ENCODE peak calls at places on chromosomes 11 and 22, in eight cellular contexts. One of them, this sample, is unnamed.

GRCh38 chr11:26847459-26847858 is 125.6 kb upstream of the SLC5A12 start:
- DNase-seq in GM12891: no peak
- DNase-seq in caudate nucleus: no peak
- DNase-seq in breast epithelium: no peak
- DNase-seq in NCI-H345: no peak
- DNase-seq in T-helper 9 cell: no peak
- DNase-seq in RPMI8226: no peak
- DNase-seq in EH: peak; percentile 37
- DNase-seq in this sample: no peak

GRCh38 chr11:69088676-69089146 is 40.0 kb downstream of the TPCN2 start:
- DNase-seq in GM12891: peak; percentile 98
- DNase-seq in breast epithelium: peak; percentile 58
- DNase-seq in RPMI8226: peak; percentile 88
- DNase-seq in EH: peak; percentile 79
- DNase-seq in NCI-H345: peak; percentile 61
- DNase-seq in T-helper 9 cell: peak; percentile 37
- DNase-seq in caudate nucleus: peak; percentile 45
- DNase-seq in this sample: peak; percentile 34

GRCh38 chr22:27989758-27990450 is 70.8 kb upstream of the PITPNB start:
- DNase-seq in T-helper 9 cell: no peak
- DNase-seq in breast epithelium: no peak
- DNase-seq in EH: no peak
- DNase-seq in GM12891: no peak
- DNase-seq in caudate nucleus: no peak
- DNase-seq in NCI-H345: no peak
- DNase-seq in RPMI8226: no peak
- DNase-seq in this sample: no peak

GRCh38 chr11:15913261-15913660 is 443.1 kb downstream of the SOX6 start:
- DNase-seq in EH: no peak
- DNase-seq in caudate nucleus: no peak
- DNase-seq in breast epithelium: no peak
- DNase-seq in GM12891: no peak
- DNase-seq in NCI-H345: no peak
- DNase-seq in T-helper 9 cell: no peak
- DNase-seq in RPMI8226: no peak
- DNase-seq in this sample: no peak

GRCh38 chr11:62054484-62055121 is 69.2 kb upstream of the INCENP start:
- DNase-seq in RPMI8226: peak; percentile 80
- DNase-seq in caudate nucleus: no peak
- DNase-seq in EH: peak; percentile 55
- DNase-seq in breast epithelium: no peak
- DNase-seq in GM12891: no peak
- DNase-seq in T-helper 9 cell: peak; percentile 2
- DNase-seq in NCI-H345: peak; percentile 33
- DNase-seq in this sample: no peak

GRCh38 chr22:46047841-46048595 is 71.1 kb upstream of the WNT7B start:
- DNase-seq in caudate nucleus: no peak
- DNase-seq in breast epithelium: peak; percentile 60
- DNase-seq in RPMI8226: peak; percentile 37
- DNase-seq in NCI-H345: no peak
- DNase-seq in EH: no peak
- DNase-seq in T-helper 9 cell: no peak
- DNase-seq in GM12891: no peak
- DNase-seq in this sample: no peak

GRCh38 chr11:134581121-134581626 is 169.1 kb upstream of the B3GAT1 start:
- DNase-seq in GM12891: no peak
- DNase-seq in T-helper 9 cell: no peak
- DNase-seq in EH: no peak
- DNase-seq in NCI-H345: no peak
- DNase-seq in RPMI8226: no peak
- DNase-seq in breast epithelium: no peak
- DNase-seq in caudate nucleus: no peak
- DNase-seq in this sample: no peak

GRCh38 chr11:92380882-92381281 is 156.3 kb downstream of the FAT3 start:
- DNase-seq in breast epithelium: no peak
- DNase-seq in EH: peak; percentile 90
- DNase-seq in RPMI8226: no peak
- DNase-seq in GM12891: no peak
- DNase-seq in T-helper 9 cell: no peak
- DNase-seq in NCI-H345: no peak
- DNase-seq in caudate nucleus: no peak
- DNase-seq in this sample: no peak

GRCh38 chr11:9606799-9607510 is 33.5 kb downstream of the WEE1 start:
- DNase-seq in EH: no peak
- DNase-seq in caudate nucleus: no peak
- DNase-seq in NCI-H345: no peak
- DNase-seq in RPMI8226: no peak
- DNase-seq in GM12891: no peak
- DNase-seq in breast epithelium: no peak
- DNase-seq in T-helper 9 cell: no peak
- DNase-seq in this sample: no peak

GRCh38 chr11:69950120-69950519 is 128.0 kb upstream of the ANO1 start:
- DNase-seq in RPMI8226: peak; percentile 77
- DNase-seq in NCI-H345: peak; percentile 9
- DNase-seq in breast epithelium: no peak
- DNase-seq in T-helper 9 cell: no peak
- DNase-seq in caudate nucleus: no peak
- DNase-seq in EH: peak; percentile 34
- DNase-seq in GM12891: peak; percentile 45
- DNase-seq in this sample: no peak

GRCh38 chr11:86955111-86955673 is at the start of gene FZD4:
- DNase-seq in EH: peak; percentile 91
- DNase-seq in NCI-H345: peak; percentile 92
- DNase-seq in GM12891: peak; percentile 77
- DNase-seq in breast epithelium: peak; percentile 77
- DNase-seq in T-helper 9 cell: no peak
- DNase-seq in caudate nucleus: peak; percentile 77
- DNase-seq in RPMI8226: peak; percentile 89
- DNase-seq in this sample: peak; percentile 67

GRCh38 chr11:106077609-106078517 is at the start of gene AASDHPPT:
- DNase-seq in RPMI8226: peak; percentile 57
- DNase-seq in NCI-H345: peak; percentile 45
- DNase-seq in GM12891: no peak
- DNase-seq in EH: peak; percentile 42
- DNase-seq in T-helper 9 cell: no peak
- DNase-seq in caudate nucleus: no peak
- DNase-seq in breast epithelium: no peak
- DNase-seq in this sample: no peak

GRCh38 chr22:36563444-36563843 is 34.5 kb upstream of the EIF3D start:
- DNase-seq in breast epithelium: no peak
- DNase-seq in EH: no peak
- DNase-seq in caudate nucleus: no peak
- DNase-seq in RPMI8226: no peak
- DNase-seq in GM12891: no peak
- DNase-seq in NCI-H345: no peak
- DNase-seq in T-helper 9 cell: no peak
- DNase-seq in this sample: no peak

GRCh38 chr22:42066937-42067336 is 3.7 kb downstream of the NAGA start:
- DNase-seq in GM12891: no peak
- DNase-seq in caudate nucleus: no peak
- DNase-seq in RPMI8226: no peak
- DNase-seq in T-helper 9 cell: no peak
- DNase-seq in EH: no peak
- DNase-seq in breast epithelium: no peak
- DNase-seq in NCI-H345: no peak
- DNase-seq in this sample: no peak

GRCh38 chr11:2071748-2072385 is 67.3 kb downstream of the IGF2 start:
- DNase-seq in NCI-H345: no peak
- DNase-seq in caudate nucleus: no peak
- DNase-seq in EH: no peak
- DNase-seq in T-helper 9 cell: no peak
- DNase-seq in GM12891: no peak
- DNase-seq in breast epithelium: no peak
- DNase-seq in RPMI8226: no peak
- DNase-seq in this sample: no peak

GRCh38 chr22:37567991-37568390 is 7.7 kb downstream of the CDC42EP1 start:
- DNase-seq in caudate nucleus: no peak
- DNase-seq in T-helper 9 cell: no peak
- DNase-seq in RPMI8226: no peak
- DNase-seq in GM12891: no peak
- DNase-seq in NCI-H345: no peak
- DNase-seq in EH: no peak
- DNase-seq in breast epithelium: no peak
- DNase-seq in this sample: no peak

GRCh38 chr11:63511349-63511748 is 5.5 kb downstream of the LGALS12 start:
- DNase-seq in GM12891: no peak
- DNase-seq in caudate nucleus: no peak
- DNase-seq in breast epithelium: no peak
- DNase-seq in T-helper 9 cell: no peak
- DNase-seq in NCI-H345: no peak
- DNase-seq in EH: no peak
- DNase-seq in RPMI8226: no peak
- DNase-seq in this sample: no peak

GRCh38 chr11:37449146-37449545 is 851.1 kb upstream of the RAG2 start:
- DNase-seq in EH: peak; percentile 62
- DNase-seq in caudate nucleus: no peak
- DNase-seq in T-helper 9 cell: no peak
- DNase-seq in RPMI8226: peak; percentile 14
- DNase-seq in GM12891: no peak
- DNase-seq in NCI-H345: no peak
- DNase-seq in breast epithelium: no peak
- DNase-seq in this sample: no peak

GRCh38 chr11:100329352-100329751 is 357.7 kb upstream of the ARHGAP42 start:
- DNase-seq in GM12891: no peak
- DNase-seq in caudate nucleus: no peak
- DNase-seq in breast epithelium: no peak
- DNase-seq in RPMI8226: peak; percentile 47
- DNase-seq in NCI-H345: no peak
- DNase-seq in T-helper 9 cell: no peak
- DNase-seq in EH: no peak
- DNase-seq in this sample: no peak

GRCh38 chr11:34960277-34960676 is 43.9 kb downstream of the PDHX start:
- DNase-seq in T-helper 9 cell: no peak
- DNase-seq in caudate nucleus: no peak
- DNase-seq in RPMI8226: no peak
- DNase-seq in EH: no peak
- DNase-seq in breast epithelium: peak; percentile 63
- DNase-seq in NCI-H345: no peak
- DNase-seq in GM12891: no peak
- DNase-seq in this sample: no peak

GRCh38 chr22:36386900-36387663 is 685 bp downstream of the MYH9 start:
- DNase-seq in GM12891: no peak
- DNase-seq in caudate nucleus: no peak
- DNase-seq in breast epithelium: no peak
- DNase-seq in NCI-H345: no peak
- DNase-seq in RPMI8226: peak; percentile 73
- DNase-seq in EH: peak; percentile 41
- DNase-seq in T-helper 9 cell: no peak
- DNase-seq in this sample: no peak

GRCh38 chr22:45884201-45885067 is 92.5 kb downstream of the WNT7B start:
- DNase-seq in GM12891: no peak
- DNase-seq in EH: no peak
- DNase-seq in breast epithelium: no peak
- DNase-seq in caudate nucleus: no peak
- DNase-seq in NCI-H345: no peak
- DNase-seq in T-helper 9 cell: no peak
- DNase-seq in RPMI8226: no peak
- DNase-seq in this sample: no peak

GRCh38 chr11:14454861-14455632 is 44.6 kb downstream of the COPB1 start:
- DNase-seq in GM12891: peak; percentile 8
- DNase-seq in caudate nucleus: peak; percentile 1
- DNase-seq in T-helper 9 cell: no peak
- DNase-seq in EH: peak; percentile 54
- DNase-seq in breast epithelium: no peak
- DNase-seq in NCI-H345: peak; percentile 9
- DNase-seq in RPMI8226: peak; percentile 11
- DNase-seq in this sample: peak; percentile 46

GRCh38 chr22:19646383-19646782 is 67.9 kb upstream of the SEPTIN5 start:
- DNase-seq in breast epithelium: no peak
- DNase-seq in EH: no peak
- DNase-seq in NCI-H345: no peak
- DNase-seq in RPMI8226: no peak
- DNase-seq in GM12891: no peak
- DNase-seq in T-helper 9 cell: no peak
- DNase-seq in caudate nucleus: no peak
- DNase-seq in this sample: no peak

GRCh38 chr11:120304526-120304925 is 20.6 kb upstream of the TLCD5 start:
- DNase-seq in GM12891: no peak
- DNase-seq in RPMI8226: no peak
- DNase-seq in caudate nucleus: no peak
- DNase-seq in EH: peak; percentile 41
- DNase-seq in breast epithelium: no peak
- DNase-seq in NCI-H345: no peak
- DNase-seq in T-helper 9 cell: no peak
- DNase-seq in this sample: no peak

GRCh38 chr22:44963832-44964721 is 45.7 kb downstream of the PHF21B start:
- DNase-seq in EH: no peak
- DNase-seq in RPMI8226: no peak
- DNase-seq in NCI-H345: no peak
- DNase-seq in breast epithelium: no peak
- DNase-seq in caudate nucleus: no peak
- DNase-seq in T-helper 9 cell: no peak
- DNase-seq in GM12891: no peak
- DNase-seq in this sample: no peak

GRCh38 chr11:2574553-2575535 is 125.0 kb downstream of the KCNQ1OT1 start:
- DNase-seq in RPMI8226: no peak
- DNase-seq in EH: no peak
- DNase-seq in GM12891: no peak
- DNase-seq in T-helper 9 cell: no peak
- DNase-seq in breast epithelium: peak; percentile 69
- DNase-seq in caudate nucleus: peak; percentile 15
- DNase-seq in NCI-H345: no peak
- DNase-seq in this sample: no peak

GRCh38 chr11:126011220-126011619 is 51.4 kb downstream of the CDON start:
- DNase-seq in NCI-H345: no peak
- DNase-seq in EH: no peak
- DNase-seq in GM12891: no peak
- DNase-seq in caudate nucleus: no peak
- DNase-seq in T-helper 9 cell: no peak
- DNase-seq in RPMI8226: no peak
- DNase-seq in breast epithelium: no peak
- DNase-seq in this sample: no peak

GRCh38 chr22:45949258-45949870 is 27.6 kb downstream of the WNT7B start:
- DNase-seq in T-helper 9 cell: no peak
- DNase-seq in RPMI8226: no peak
- DNase-seq in breast epithelium: no peak
- DNase-seq in EH: no peak
- DNase-seq in NCI-H345: no peak
- DNase-seq in GM12891: no peak
- DNase-seq in caudate nucleus: no peak
- DNase-seq in this sample: no peak

This sample was measured in T-helper 2 cell.